ENCODE peak calls at places on chromosomes 7 and 10, in seven cellular contexts. F is breast epithelium; J is NCI-H1092; V is stimulated activated CD4-positive, alpha-beta T cell treated with anti-CD3 and anti-CD28 coated beads, TNF-alpha, amount 100 ng/mL, for 48 hours; E is left ventricle myocardium superior; H is HFFc6; T is HEK293T. X is an unnamed sample.

GRCh38 chr7:49638166-49638565 is 135.3 kb upstream of the VWC2 start:
- DNase-seq in V (no peak), T (no peak), F (no peak), J (no peak), E (no peak), H (no peak), X (no peak)

GRCh38 chr7:152760384-152761115 is 998 bp downstream of the ACTR3B start:
- DNase-seq in E (no peak), J (no peak), H (peak), F (no peak), T (no peak), V (no peak), X (no peak)

GRCh38 chr7:17178562-17178961 is 119.9 kb upstream of the AHR start:
- DNase-seq in H (no peak), J (no peak), V (no peak), T (no peak), E (no peak), F (no peak), X (no peak)

GRCh38 chr10:8778713-8779112 is 724.2 kb downstream of the GATA3 start:
- DNase-seq in T (no peak), V (no peak), F (no peak), E (no peak), H (no peak), J (no peak), X (no peak)

GRCh38 chr7:4000934-4001333 is 681.2 kb upstream of the FOXK1 start:
- DNase-seq in H (no peak), T (no peak), E (no peak), V (no peak), F (no peak), J (no peak), X (no peak)

GRCh38 chr7:123748171-123748733 is 551 bp downstream of the WASL start:
- DNase-seq in V (no peak), E (peak), T (peak), J (peak), H (peak), F (no peak), X (no peak)

GRCh38 chr10:46523119-46523880 is 33.2 kb downstream of the GPRIN2 start:
- DNase-seq in F (peak), J (no peak), H (peak), T (no peak), V (no peak), E (peak), X (no peak)

GRCh38 chr10:122368502-122369254 is 5.8 kb upstream of the PLEKHA1 start:
- DNase-seq in T (no peak), V (no peak), E (peak), H (no peak), J (no peak), F (no peak), X (no peak)

GRCh38 chr7:88758355-88759215 is 915 bp upstream of the ZNF804B start:
- DNase-seq in T (peak), E (peak), F (no peak), V (no peak), H (no peak), J (no peak), X (no peak)

GRCh38 chr10:94602729-94603515 is 57.3 kb downstream of the HELLS start:
- DNase-seq in H (no peak), J (no peak), V (no peak), F (no peak), T (no peak), E (no peak), X (no peak)

GRCh38 chr10:3066317-3066931 is 924 bp upstream of the PFKP start:
- DNase-seq in H (no peak), J (no peak), T (no peak), F (no peak), V (no peak), E (peak), X (no peak)

GRCh38 chr10:109928393-109928792 is 5.1 kb upstream of the XPNPEP1 start:
- DNase-seq in E (no peak), F (no peak), V (no peak), T (no peak), J (no peak), H (no peak), X (no peak)

GRCh38 chr7:23597908-23598224 is 684 bp downstream of the CCDC126 start:
- DNase-seq in J (no peak), H (no peak), F (no peak), T (no peak), V (no peak), E (no peak), X (no peak)

GRCh38 chr10:70540089-70540788 is 61.7 kb downstream of the PALD1 start:
- DNase-seq in J (no peak), F (no peak), V (no peak), H (no peak), T (peak), E (peak), X (peak)

GRCh38 chr7:99112097-99112496 is 31.8 kb downstream of the SMURF1 start:
- DNase-seq in J (no peak), H (peak), V (no peak), E (no peak), T (no peak), F (no peak), X (no peak)

GRCh38 chr10:98424308-98425254 is 9.6 kb upstream of the PYROXD2 start:
- DNase-seq in F (no peak), V (no peak), E (no peak), J (no peak), T (no peak), H (no peak), X (no peak)

GRCh38 chr7:64515330-64515729 is 47.5 kb downstream of the ZNF680 start:
- DNase-seq in T (no peak), E (no peak), F (no peak), H (no peak), J (no peak), V (no peak), X (no peak)

X was measured in astrocyte of the cerebellum.